ENCODE peak calls at places on chromosomes 3 and 15, in seven cellular contexts. One of them, this sample, is unnamed.

GRCh38 chr15:38129531-38130199 is 123.0 kb upstream of the SPRED1 start:
- DNase-seq in dorsolateral prefrontal cortex: peak
- DNase-seq in NB4: peak
- DNase-seq in fibroblast of lung: peak
- DNase-seq in foreskin fibroblast: peak
- DNase-seq in neural progenitor cell: peak
- DNase-seq in HepG2: no peak
- DNase-seq in this sample: peak

GRCh38 chr15:94080416-94080815 is 150.9 kb upstream of the MCTP2 start:
- DNase-seq in foreskin fibroblast: peak
- DNase-seq in fibroblast of lung: peak
- DNase-seq in dorsolateral prefrontal cortex: no peak
- DNase-seq in NB4: peak
- DNase-seq in HepG2: no peak
- DNase-seq in neural progenitor cell: no peak
- DNase-seq in this sample: peak

GRCh38 chr3:8970971-8971589 is 7.8 kb upstream of the RAD18 start:
- DNase-seq in HepG2: peak
- DNase-seq in dorsolateral prefrontal cortex: peak
- DNase-seq in fibroblast of lung: peak
- DNase-seq in neural progenitor cell: peak
- DNase-seq in foreskin fibroblast: peak
- DNase-seq in NB4: peak
- DNase-seq in this sample: peak

GRCh38 chr3:180085122-180085710 is 48.5 kb upstream of the PEX5L start:
- DNase-seq in fibroblast of lung: no peak
- DNase-seq in HepG2: no peak
- DNase-seq in neural progenitor cell: no peak
- DNase-seq in dorsolateral prefrontal cortex: no peak
- DNase-seq in NB4: peak
- DNase-seq in foreskin fibroblast: no peak
- DNase-seq in this sample: no peak

GRCh38 chr3:8767667-8768363 is 1.6 kb downstream of the OXTR start:
- DNase-seq in neural progenitor cell: peak
- DNase-seq in dorsolateral prefrontal cortex: no peak
- DNase-seq in NB4: no peak
- DNase-seq in HepG2: peak
- DNase-seq in foreskin fibroblast: peak
- DNase-seq in fibroblast of lung: peak
- DNase-seq in this sample: no peak

GRCh38 chr3:40476478-40477470 is at the start of gene ZNF619:
- DNase-seq in dorsolateral prefrontal cortex: peak
- DNase-seq in foreskin fibroblast: peak
- DNase-seq in HepG2: peak
- DNase-seq in neural progenitor cell: peak
- DNase-seq in fibroblast of lung: peak
- DNase-seq in NB4: peak
- DNase-seq in this sample: peak

GRCh38 chr3:188559069-188559410 is 405.1 kb downstream of the LPP start:
- DNase-seq in NB4: no peak
- DNase-seq in neural progenitor cell: no peak
- DNase-seq in foreskin fibroblast: no peak
- DNase-seq in HepG2: no peak
- DNase-seq in dorsolateral prefrontal cortex: no peak
- DNase-seq in fibroblast of lung: peak
- DNase-seq in this sample: no peak

GRCh38 chr15:69081310-69082004 is 67.0 kb downstream of the NOX5 start:
- DNase-seq in dorsolateral prefrontal cortex: no peak
- DNase-seq in NB4: no peak
- DNase-seq in neural progenitor cell: no peak
- DNase-seq in fibroblast of lung: peak
- DNase-seq in foreskin fibroblast: peak
- DNase-seq in HepG2: no peak
- DNase-seq in this sample: peak

GRCh38 chr15:38696790-38697495 is 132.3 kb upstream of the RASGRP1 start:
- DNase-seq in neural progenitor cell: no peak
- DNase-seq in fibroblast of lung: no peak
- DNase-seq in foreskin fibroblast: no peak
- DNase-seq in dorsolateral prefrontal cortex: no peak
- DNase-seq in NB4: no peak
- DNase-seq in HepG2: no peak
- DNase-seq in this sample: no peak

GRCh38 chr3:9828801-9829755 is 14.7 kb downstream of the RPUSD3 start:
- DNase-seq in NB4: no peak
- DNase-seq in fibroblast of lung: no peak
- DNase-seq in neural progenitor cell: no peak
- DNase-seq in HepG2: no peak
- DNase-seq in foreskin fibroblast: no peak
- DNase-seq in dorsolateral prefrontal cortex: no peak
- DNase-seq in this sample: no peak

GRCh38 chr3:129892486-129892856 is 1.0 kb downstream of the TMCC1 start:
- DNase-seq in fibroblast of lung: no peak
- DNase-seq in NB4: no peak
- DNase-seq in HepG2: no peak
- DNase-seq in neural progenitor cell: no peak
- DNase-seq in dorsolateral prefrontal cortex: no peak
- DNase-seq in foreskin fibroblast: no peak
- DNase-seq in this sample: no peak

GRCh38 chr3:72899349-72899765 is 11.5 kb downstream of the GXYLT2 start:
- DNase-seq in foreskin fibroblast: no peak
- DNase-seq in fibroblast of lung: peak
- DNase-seq in NB4: no peak
- DNase-seq in dorsolateral prefrontal cortex: no peak
- DNase-seq in neural progenitor cell: no peak
- DNase-seq in HepG2: no peak
- DNase-seq in this sample: no peak

GRCh38 chr3:123028233-123028828 is 768 bp upstream of the SEMA5B start:
- DNase-seq in HepG2: peak
- DNase-seq in NB4: peak
- DNase-seq in foreskin fibroblast: peak
- DNase-seq in dorsolateral prefrontal cortex: peak
- DNase-seq in fibroblast of lung: peak
- DNase-seq in neural progenitor cell: peak
- DNase-seq in this sample: peak

GRCh38 chr15:39404767-39405173 is 176.1 kb upstream of the THBS1 start:
- DNase-seq in foreskin fibroblast: peak
- DNase-seq in HepG2: no peak
- DNase-seq in neural progenitor cell: no peak
- DNase-seq in fibroblast of lung: peak
- DNase-seq in dorsolateral prefrontal cortex: no peak
- DNase-seq in NB4: peak
- DNase-seq in this sample: peak

GRCh38 chr15:49047456-49047855 is 1.2 kb upstream of the SECISBP2L start:
- DNase-seq in foreskin fibroblast: no peak
- DNase-seq in fibroblast of lung: no peak
- DNase-seq in HepG2: no peak
- DNase-seq in neural progenitor cell: no peak
- DNase-seq in NB4: no peak
- DNase-seq in dorsolateral prefrontal cortex: no peak
- DNase-seq in this sample: no peak

GRCh38 chr3:42755681-42756578 is 17.1 kb downstream of the CCDC13 start:
- DNase-seq in HepG2: peak
- DNase-seq in neural progenitor cell: peak
- DNase-seq in fibroblast of lung: peak
- DNase-seq in foreskin fibroblast: peak
- DNase-seq in NB4: peak
- DNase-seq in dorsolateral prefrontal cortex: no peak
- DNase-seq in this sample: no peak
- TF ChIP-seq CTCF in HepG2: peak
- TF ChIP-seq CTCF in neural progenitor cell: peak
- TF ChIP-seq CTCF in fibroblast of lung: peak
- TF ChIP-seq CTCF in foreskin fibroblast: peak
- TF ChIP-seq CTCF in NB4: peak
- TF ChIP-seq CTCF in dorsolateral prefrontal cortex: peak
- TF ChIP-seq CTCF in this sample: peak

GRCh38 chr15:97960364-97961066 is at the start of gene ARRDC4:
- DNase-seq in dorsolateral prefrontal cortex: peak
- DNase-seq in fibroblast of lung: peak
- DNase-seq in foreskin fibroblast: peak
- DNase-seq in HepG2: peak
- DNase-seq in neural progenitor cell: peak
- DNase-seq in NB4: peak
- DNase-seq in this sample: peak

GRCh38 chr15:97962263-97962662 is 1.8 kb downstream of the ARRDC4 start:
- DNase-seq in fibroblast of lung: no peak
- DNase-seq in neural progenitor cell: no peak
- DNase-seq in NB4: no peak
- DNase-seq in dorsolateral prefrontal cortex: no peak
- DNase-seq in HepG2: peak
- DNase-seq in foreskin fibroblast: no peak
- DNase-seq in this sample: no peak

GRCh38 chr15:97959738-97960363 is 652 bp upstream of the ARRDC4 start:
- DNase-seq in HepG2: no peak
- DNase-seq in foreskin fibroblast: no peak
- DNase-seq in NB4: no peak
- DNase-seq in neural progenitor cell: no peak
- DNase-seq in fibroblast of lung: no peak
- DNase-seq in dorsolateral prefrontal cortex: no peak
- DNase-seq in this sample: no peak

GRCh38 chr15:97963779-97964178 is 3.3 kb downstream of the ARRDC4 start:
- DNase-seq in neural progenitor cell: no peak
- DNase-seq in dorsolateral prefrontal cortex: no peak
- DNase-seq in fibroblast of lung: no peak
- DNase-seq in HepG2: no peak
- DNase-seq in foreskin fibroblast: no peak
- DNase-seq in NB4: no peak
- DNase-seq in this sample: no peak

DNA sequence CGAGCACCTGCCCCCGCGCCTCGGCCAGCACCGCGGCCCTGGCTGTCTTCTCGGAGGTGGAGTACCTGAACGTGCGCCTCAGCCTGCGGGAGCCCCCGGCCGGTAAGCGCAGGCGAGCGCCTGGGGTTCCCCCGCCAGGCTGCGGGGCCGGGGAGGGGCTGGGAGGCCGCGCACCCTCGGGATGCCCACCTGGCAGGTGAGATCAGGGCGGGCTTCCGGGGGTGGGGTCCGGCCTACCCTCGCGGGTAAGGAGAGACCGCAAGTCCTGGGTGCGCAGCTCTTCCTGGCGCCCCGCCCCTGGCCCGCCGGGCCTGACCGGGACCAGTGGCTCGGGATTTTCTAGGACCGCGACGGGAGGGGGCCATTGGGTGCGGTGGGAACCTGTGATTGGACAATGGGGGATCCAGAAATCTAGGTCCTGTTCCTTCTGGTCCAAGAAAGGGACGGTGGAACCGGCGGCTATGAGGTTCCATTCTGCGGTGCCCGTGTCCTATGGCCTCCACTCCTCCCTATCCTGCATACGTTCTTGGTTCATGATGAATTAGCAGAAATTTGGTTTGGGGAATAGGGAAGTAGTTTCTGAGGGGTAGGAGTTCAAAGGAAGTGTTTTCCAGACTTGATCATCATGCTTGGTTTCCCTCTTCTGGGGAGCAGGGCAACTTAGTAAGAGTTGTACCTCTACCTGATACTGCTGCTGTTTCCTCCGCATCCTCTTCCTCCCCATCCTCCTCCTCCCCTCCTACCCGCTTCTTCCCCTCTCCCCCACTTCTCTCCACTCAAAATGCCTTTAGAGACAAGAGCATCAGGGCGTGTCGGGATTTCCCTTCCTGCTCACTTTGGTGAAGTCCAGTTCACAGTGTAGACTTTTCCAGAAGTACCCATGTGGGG is 808 bp downstream of the ARRDC4 start:
- DNase-seq in foreskin fibroblast: peak
- DNase-seq in HepG2: peak
- DNase-seq in dorsolateral prefrontal cortex: peak
- DNase-seq in NB4: peak
- DNase-seq in neural progenitor cell: peak
- DNase-seq in fibroblast of lung: no peak
- DNase-seq in this sample: no peak
- H3K4me3 ChIP-seq in foreskin fibroblast: peak
- H3K4me3 ChIP-seq in HepG2: peak
- H3K4me3 ChIP-seq in dorsolateral prefrontal cortex: peak
- H3K4me3 ChIP-seq in NB4: peak
- H3K4me3 ChIP-seq in neural progenitor cell: peak
- H3K4me3 ChIP-seq in fibroblast of lung: peak
- H3K4me3 ChIP-seq in this sample: peak

GRCh38 chr3:32684800-32685603 is at the start of gene CNOT10:
- DNase-seq in foreskin fibroblast: peak
- DNase-seq in fibroblast of lung: peak
- DNase-seq in NB4: peak
- DNase-seq in dorsolateral prefrontal cortex: peak
- DNase-seq in neural progenitor cell: peak
- DNase-seq in HepG2: peak
- DNase-seq in this sample: peak
- TF ChIP-seq CTCF in foreskin fibroblast: peak
- TF ChIP-seq CTCF in fibroblast of lung: no peak
- TF ChIP-seq CTCF in NB4: no peak
- TF ChIP-seq CTCF in dorsolateral prefrontal cortex: no peak
- TF ChIP-seq CTCF in neural progenitor cell: peak
- TF ChIP-seq CTCF in HepG2: peak
- TF ChIP-seq CTCF in this sample: no peak

GRCh38 chr15:31330836-31331235 is 4.2 kb downstream of the KLF13 start:
- DNase-seq in HepG2: no peak
- DNase-seq in dorsolateral prefrontal cortex: no peak
- DNase-seq in neural progenitor cell: no peak
- DNase-seq in fibroblast of lung: no peak
- DNase-seq in NB4: no peak
- DNase-seq in foreskin fibroblast: no peak
- DNase-seq in this sample: no peak

GRCh38 chr15:31333119-31333518 is 6.5 kb downstream of the KLF13 start:
- DNase-seq in HepG2: no peak
- DNase-seq in dorsolateral prefrontal cortex: no peak
- DNase-seq in foreskin fibroblast: no peak
- DNase-seq in NB4: no peak
- DNase-seq in fibroblast of lung: no peak
- DNase-seq in neural progenitor cell: no peak
- DNase-seq in this sample: no peak

GRCh38 chr15:31331389-31331788 is 4.8 kb downstream of the KLF13 start:
- DNase-seq in dorsolateral prefrontal cortex: no peak
- DNase-seq in neural progenitor cell: no peak
- DNase-seq in NB4: peak
- DNase-seq in HepG2: no peak
- DNase-seq in foreskin fibroblast: no peak
- DNase-seq in fibroblast of lung: no peak
- DNase-seq in this sample: no peak

GRCh38 chr15:31332681-31333071 is 6.0 kb downstream of the KLF13 start:
- DNase-seq in HepG2: no peak
- DNase-seq in dorsolateral prefrontal cortex: no peak
- DNase-seq in NB4: no peak
- DNase-seq in neural progenitor cell: no peak
- DNase-seq in fibroblast of lung: no peak
- DNase-seq in foreskin fibroblast: no peak
- DNase-seq in this sample: no peak

DNA sequence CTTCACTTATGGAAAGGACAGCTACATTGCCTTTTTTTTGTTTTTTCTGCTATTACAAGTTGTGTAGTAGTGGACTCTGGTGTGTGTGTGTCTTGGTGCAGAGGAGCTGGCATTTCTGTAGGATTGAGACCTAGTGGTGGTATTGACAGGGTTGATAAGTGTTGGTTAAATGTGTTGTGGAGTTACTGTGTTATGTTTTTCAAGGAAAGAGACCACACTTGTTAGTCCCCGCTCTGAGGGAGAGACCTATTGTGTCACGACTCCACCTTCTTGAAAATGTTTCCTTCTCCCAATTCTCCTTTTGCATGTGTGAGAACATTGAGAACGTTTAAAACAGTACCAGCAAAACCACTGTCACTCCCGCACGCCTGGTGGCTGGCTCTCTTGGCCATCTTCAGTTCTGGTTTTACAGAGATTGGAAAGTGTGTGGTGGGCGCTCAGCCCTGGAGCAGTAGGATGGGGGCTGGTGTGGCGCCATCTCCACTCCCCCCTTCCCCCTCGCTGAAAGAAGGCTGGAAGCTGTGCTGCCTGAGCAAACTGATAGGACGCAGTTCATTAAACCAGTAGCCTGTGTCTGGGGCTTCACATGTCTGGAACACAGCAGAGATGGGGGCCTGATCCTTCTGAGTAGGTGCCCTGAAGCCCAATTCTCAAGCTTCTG is 5.5 kb downstream of the KLF13 start:
- DNase-seq in foreskin fibroblast: no peak
- DNase-seq in fibroblast of lung: no peak
- DNase-seq in NB4: peak
- DNase-seq in HepG2: no peak
- DNase-seq in neural progenitor cell: no peak
- DNase-seq in dorsolateral prefrontal cortex: no peak
- DNase-seq in this sample: no peak
- H3K4me3 ChIP-seq in foreskin fibroblast: no peak
- H3K4me3 ChIP-seq in fibroblast of lung: no peak
- H3K4me3 ChIP-seq in NB4: no peak
- H3K4me3 ChIP-seq in HepG2: no peak
- H3K4me3 ChIP-seq in neural progenitor cell: no peak
- H3K4me3 ChIP-seq in dorsolateral prefrontal cortex: no peak
- H3K4me3 ChIP-seq in this sample: no peak

This sample was measured in HFF-Myc.